ENCODE peak calls at places on chromosomes 4 and X, in four cellular contexts. B is GM20000; D is neural crest cell; S is CD4-positive, alpha-beta T cell. R is an unnamed sample.
A peak's percentile ranks its signal among the peaks of the same experiment; 100 is the strongest.

GRCh38 chr4:821631-822030 is 4.3 kb downstream of the CPLX1 start:
- DNase-seq in D (no peak), S (no peak), B (no peak), R (no peak)

GRCh38 chrX:141760761-141761160 is 62.2 kb upstream of the SPANXD start:
- DNase-seq in D (no peak), B (no peak), S (no peak), R (no peak)

GRCh38 chr4:119794681-119795080 is 166.1 kb upstream of the PDE5A start:
- DNase-seq in D (no peak), S (no peak), B (no peak), R (no peak)

GRCh38 chrX:110226931-110227330 is 91.0 kb downstream of the AMMECR1 start:
- DNase-seq in D (no peak), B (no peak), S (no peak), R (no peak)

GRCh38 chr4:142840516-142841123 is 5.5 kb downstream of the INPP4B start:
- DNase-seq in S (no peak), B (no peak), D (no peak), R (no peak)

GRCh38 chrX:118231464-118231863 is 114.4 kb upstream of the WDR44 start:
- DNase-seq in B (no peak), D (no peak), S (no peak), R (no peak)

GRCh38 chr4:80361329-80361900 is 25.9 kb downstream of the CFAP299 start:
- DNase-seq in B (no peak), S (no peak), D (no peak), R (no peak)

GRCh38 chrX:3244955-3245354 is 101.5 kb downstream of the MXRA5 start:
- DNase-seq in B (no peak), S (no peak), D (no peak), R (no peak)

GRCh38 chr4:20618729-20619128 is 81.5 kb upstream of the PACRGL start:
- DNase-seq in B (no peak), S (no peak), D (no peak), R (no peak)

GRCh38 chr4:140308366-140309123 is 64.9 kb upstream of the SCOC start:
- DNase-seq in B (no peak), S (no peak), D (no peak), R (peak; percentile 44)

GRCh38 chr4:77052352-77052751 is 23.4 kb downstream of the CCNI start:
- DNase-seq in D (peak; percentile 43), S (peak; percentile 52), B (no peak), R (no peak)

GRCh38 chr4:159366966-159367365 is 264.1 kb downstream of the RAPGEF2 start:
- DNase-seq in S (no peak), B (no peak), D (no peak), R (no peak)

GRCh38 chrX:118495958-118496762 is 545 bp downstream of the DOCK11 start:
- DNase-seq in S (peak; percentile 61), D (peak; percentile 4), B (peak; percentile 58), R (peak; percentile 31)